ENCODE peak calls at places on chromosomes 13 and 19, in eight cellular contexts. One of them, this sample, is unnamed.

GRCh38 chr13:99303863-99304521 is 3.2 kb downstream of the GPR183 start:
- DNase-seq in activated T-helper 1 cell treated with anti-CD3 and anti-CD28 coated beads, Interleukin-2, amount 50 U/mL, for 16 hours: no peak
- DNase-seq in naive thymus-derived CD4-positive, alpha-beta T cell: no peak
- DNase-seq in amygdala: no peak
- DNase-seq in progenitor cell of endocrine pancreas: no peak
- DNase-seq in stimulated activated CD4-positive, alpha-beta T cell treated with anti-CD3 and anti-CD28 coated beads, Interleukin-4, amount 100 ng/mL, for 48 hours: no peak
- DNase-seq in stimulated activated CD8-positive, alpha-beta memory T cell treated with anti-CD3 and anti-CD28 coated beads, Interleukin-4, amount 100 ng/mL, for 1 hour: no peak
- DNase-seq in NCI-H1048: no peak
- DNase-seq in this sample: no peak

GRCh38 chr19:8363803-8364771 is at the start of gene ANGPTL4:
- DNase-seq in stimulated activated CD4-positive, alpha-beta T cell treated with anti-CD3 and anti-CD28 coated beads, Interleukin-4, amount 100 ng/mL, for 48 hours: peak; percentile 49
- DNase-seq in activated T-helper 1 cell treated with anti-CD3 and anti-CD28 coated beads, Interleukin-2, amount 50 U/mL, for 16 hours: peak; percentile 27
- DNase-seq in progenitor cell of endocrine pancreas: peak; percentile 23
- DNase-seq in naive thymus-derived CD4-positive, alpha-beta T cell: peak; percentile 15
- DNase-seq in NCI-H1048: no peak
- DNase-seq in amygdala: peak; percentile 36
- DNase-seq in stimulated activated CD8-positive, alpha-beta memory T cell treated with anti-CD3 and anti-CD28 coated beads, Interleukin-4, amount 100 ng/mL, for 1 hour: peak; percentile 9
- DNase-seq in this sample: peak; percentile 70

GRCh38 chr13:30114586-30115256 is 192.6 kb downstream of the KATNAL1 start:
- DNase-seq in activated T-helper 1 cell treated with anti-CD3 and anti-CD28 coated beads, Interleukin-2, amount 50 U/mL, for 16 hours: peak; percentile 86
- DNase-seq in naive thymus-derived CD4-positive, alpha-beta T cell: peak; percentile 94
- DNase-seq in amygdala: peak; percentile 81
- DNase-seq in NCI-H1048: peak; percentile 47
- DNase-seq in stimulated activated CD8-positive, alpha-beta memory T cell treated with anti-CD3 and anti-CD28 coated beads, Interleukin-4, amount 100 ng/mL, for 1 hour: peak; percentile 91
- DNase-seq in stimulated activated CD4-positive, alpha-beta T cell treated with anti-CD3 and anti-CD28 coated beads, Interleukin-4, amount 100 ng/mL, for 48 hours: peak; percentile 96
- DNase-seq in progenitor cell of endocrine pancreas: peak; percentile 94
- DNase-seq in this sample: peak; percentile 82

GRCh38 chr19:5907216-5907615 is 2.5 kb downstream of the VMAC start:
- DNase-seq in naive thymus-derived CD4-positive, alpha-beta T cell: no peak
- DNase-seq in NCI-H1048: no peak
- DNase-seq in stimulated activated CD8-positive, alpha-beta memory T cell treated with anti-CD3 and anti-CD28 coated beads, Interleukin-4, amount 100 ng/mL, for 1 hour: no peak
- DNase-seq in stimulated activated CD4-positive, alpha-beta T cell treated with anti-CD3 and anti-CD28 coated beads, Interleukin-4, amount 100 ng/mL, for 48 hours: no peak
- DNase-seq in activated T-helper 1 cell treated with anti-CD3 and anti-CD28 coated beads, Interleukin-2, amount 50 U/mL, for 16 hours: no peak
- DNase-seq in amygdala: no peak
- DNase-seq in progenitor cell of endocrine pancreas: no peak
- DNase-seq in this sample: no peak

GRCh38 chr19:49506575-49507105 is 5.8 kb upstream of the FCGRT start:
- DNase-seq in stimulated activated CD4-positive, alpha-beta T cell treated with anti-CD3 and anti-CD28 coated beads, Interleukin-4, amount 100 ng/mL, for 48 hours: peak; percentile 72
- DNase-seq in activated T-helper 1 cell treated with anti-CD3 and anti-CD28 coated beads, Interleukin-2, amount 50 U/mL, for 16 hours: peak; percentile 65
- DNase-seq in amygdala: no peak
- DNase-seq in stimulated activated CD8-positive, alpha-beta memory T cell treated with anti-CD3 and anti-CD28 coated beads, Interleukin-4, amount 100 ng/mL, for 1 hour: peak; percentile 61
- DNase-seq in progenitor cell of endocrine pancreas: no peak
- DNase-seq in NCI-H1048: peak; percentile 62
- DNase-seq in naive thymus-derived CD4-positive, alpha-beta T cell: peak; percentile 91
- DNase-seq in this sample: peak; percentile 67

GRCh38 chr13:112106467-112107141 is 39.7 kb downstream of the SOX1 start:
- DNase-seq in stimulated activated CD8-positive, alpha-beta memory T cell treated with anti-CD3 and anti-CD28 coated beads, Interleukin-4, amount 100 ng/mL, for 1 hour: no peak
- DNase-seq in progenitor cell of endocrine pancreas: no peak
- DNase-seq in stimulated activated CD4-positive, alpha-beta T cell treated with anti-CD3 and anti-CD28 coated beads, Interleukin-4, amount 100 ng/mL, for 48 hours: no peak
- DNase-seq in activated T-helper 1 cell treated with anti-CD3 and anti-CD28 coated beads, Interleukin-2, amount 50 U/mL, for 16 hours: no peak
- DNase-seq in NCI-H1048: peak; percentile 2
- DNase-seq in amygdala: peak; percentile 62
- DNase-seq in naive thymus-derived CD4-positive, alpha-beta T cell: no peak
- DNase-seq in this sample: no peak

GRCh38 chr13:84446972-84447700 is 564.9 kb upstream of the SLITRK1 start:
- DNase-seq in NCI-H1048: no peak
- DNase-seq in stimulated activated CD4-positive, alpha-beta T cell treated with anti-CD3 and anti-CD28 coated beads, Interleukin-4, amount 100 ng/mL, for 48 hours: no peak
- DNase-seq in naive thymus-derived CD4-positive, alpha-beta T cell: no peak
- DNase-seq in amygdala: no peak
- DNase-seq in stimulated activated CD8-positive, alpha-beta memory T cell treated with anti-CD3 and anti-CD28 coated beads, Interleukin-4, amount 100 ng/mL, for 1 hour: no peak
- DNase-seq in activated T-helper 1 cell treated with anti-CD3 and anti-CD28 coated beads, Interleukin-2, amount 50 U/mL, for 16 hours: no peak
- DNase-seq in progenitor cell of endocrine pancreas: no peak
- DNase-seq in this sample: peak; percentile 14

GRCh38 chr19:10235003-10235402 is 3.9 kb upstream of the S1PR2 start:
- DNase-seq in stimulated activated CD8-positive, alpha-beta memory T cell treated with anti-CD3 and anti-CD28 coated beads, Interleukin-4, amount 100 ng/mL, for 1 hour: no peak
- DNase-seq in stimulated activated CD4-positive, alpha-beta T cell treated with anti-CD3 and anti-CD28 coated beads, Interleukin-4, amount 100 ng/mL, for 48 hours: no peak
- DNase-seq in naive thymus-derived CD4-positive, alpha-beta T cell: no peak
- DNase-seq in activated T-helper 1 cell treated with anti-CD3 and anti-CD28 coated beads, Interleukin-2, amount 50 U/mL, for 16 hours: no peak
- DNase-seq in amygdala: no peak
- DNase-seq in NCI-H1048: no peak
- DNase-seq in progenitor cell of endocrine pancreas: no peak
- DNase-seq in this sample: no peak

GRCh38 chr19:19185853-19186728 is 5.9 kb downstream of the BORCS8 start:
- DNase-seq in naive thymus-derived CD4-positive, alpha-beta T cell: peak; percentile 70
- DNase-seq in progenitor cell of endocrine pancreas: peak; percentile 31
- DNase-seq in amygdala: no peak
- DNase-seq in stimulated activated CD4-positive, alpha-beta T cell treated with anti-CD3 and anti-CD28 coated beads, Interleukin-4, amount 100 ng/mL, for 48 hours: peak; percentile 42
- DNase-seq in stimulated activated CD8-positive, alpha-beta memory T cell treated with anti-CD3 and anti-CD28 coated beads, Interleukin-4, amount 100 ng/mL, for 1 hour: peak; percentile 41
- DNase-seq in NCI-H1048: no peak
- DNase-seq in activated T-helper 1 cell treated with anti-CD3 and anti-CD28 coated beads, Interleukin-2, amount 50 U/mL, for 16 hours: peak; percentile 38
- DNase-seq in this sample: peak; percentile 55

GRCh38 chr13:44431150-44431549 is 57.5 kb downstream of the SERP2 start:
- DNase-seq in activated T-helper 1 cell treated with anti-CD3 and anti-CD28 coated beads, Interleukin-2, amount 50 U/mL, for 16 hours: no peak
- DNase-seq in stimulated activated CD4-positive, alpha-beta T cell treated with anti-CD3 and anti-CD28 coated beads, Interleukin-4, amount 100 ng/mL, for 48 hours: no peak
- DNase-seq in amygdala: no peak
- DNase-seq in naive thymus-derived CD4-positive, alpha-beta T cell: no peak
- DNase-seq in progenitor cell of endocrine pancreas: peak; percentile 42
- DNase-seq in NCI-H1048: no peak
- DNase-seq in stimulated activated CD8-positive, alpha-beta memory T cell treated with anti-CD3 and anti-CD28 coated beads, Interleukin-4, amount 100 ng/mL, for 1 hour: no peak
- DNase-seq in this sample: no peak

GRCh38 chr13:51518847-51519246 is 65.4 kb upstream of the WDFY2 start:
- DNase-seq in progenitor cell of endocrine pancreas: no peak
- DNase-seq in amygdala: no peak
- DNase-seq in naive thymus-derived CD4-positive, alpha-beta T cell: no peak
- DNase-seq in stimulated activated CD8-positive, alpha-beta memory T cell treated with anti-CD3 and anti-CD28 coated beads, Interleukin-4, amount 100 ng/mL, for 1 hour: no peak
- DNase-seq in NCI-H1048: no peak
- DNase-seq in activated T-helper 1 cell treated with anti-CD3 and anti-CD28 coated beads, Interleukin-2, amount 50 U/mL, for 16 hours: no peak
- DNase-seq in stimulated activated CD4-positive, alpha-beta T cell treated with anti-CD3 and anti-CD28 coated beads, Interleukin-4, amount 100 ng/mL, for 48 hours: peak; percentile 21
- DNase-seq in this sample: peak; percentile 81

GRCh38 chr13:33636955-33637670 is 180.8 kb upstream of the RFC3 start:
- DNase-seq in stimulated activated CD4-positive, alpha-beta T cell treated with anti-CD3 and anti-CD28 coated beads, Interleukin-4, amount 100 ng/mL, for 48 hours: no peak
- DNase-seq in amygdala: no peak
- DNase-seq in naive thymus-derived CD4-positive, alpha-beta T cell: no peak
- DNase-seq in stimulated activated CD8-positive, alpha-beta memory T cell treated with anti-CD3 and anti-CD28 coated beads, Interleukin-4, amount 100 ng/mL, for 1 hour: no peak
- DNase-seq in activated T-helper 1 cell treated with anti-CD3 and anti-CD28 coated beads, Interleukin-2, amount 50 U/mL, for 16 hours: no peak
- DNase-seq in progenitor cell of endocrine pancreas: no peak
- DNase-seq in NCI-H1048: no peak
- DNase-seq in this sample: peak; percentile 36

GRCh38 chr19:51026554-51026831 is at the start of gene KLK11:
- DNase-seq in amygdala: no peak
- DNase-seq in stimulated activated CD4-positive, alpha-beta T cell treated with anti-CD3 and anti-CD28 coated beads, Interleukin-4, amount 100 ng/mL, for 48 hours: no peak
- DNase-seq in stimulated activated CD8-positive, alpha-beta memory T cell treated with anti-CD3 and anti-CD28 coated beads, Interleukin-4, amount 100 ng/mL, for 1 hour: no peak
- DNase-seq in activated T-helper 1 cell treated with anti-CD3 and anti-CD28 coated beads, Interleukin-2, amount 50 U/mL, for 16 hours: no peak
- DNase-seq in naive thymus-derived CD4-positive, alpha-beta T cell: no peak
- DNase-seq in progenitor cell of endocrine pancreas: no peak
- DNase-seq in NCI-H1048: no peak
- DNase-seq in this sample: no peak

GRCh38 chr13:88042489-88042888 is 371.3 kb downstream of the SLITRK5 start:
- DNase-seq in progenitor cell of endocrine pancreas: no peak
- DNase-seq in NCI-H1048: no peak
- DNase-seq in stimulated activated CD4-positive, alpha-beta T cell treated with anti-CD3 and anti-CD28 coated beads, Interleukin-4, amount 100 ng/mL, for 48 hours: no peak
- DNase-seq in stimulated activated CD8-positive, alpha-beta memory T cell treated with anti-CD3 and anti-CD28 coated beads, Interleukin-4, amount 100 ng/mL, for 1 hour: no peak
- DNase-seq in naive thymus-derived CD4-positive, alpha-beta T cell: no peak
- DNase-seq in activated T-helper 1 cell treated with anti-CD3 and anti-CD28 coated beads, Interleukin-2, amount 50 U/mL, for 16 hours: no peak
- DNase-seq in amygdala: no peak
- DNase-seq in this sample: peak; percentile 2

GRCh38 chr19:31289976-31290375 is 59.3 kb downstream of the TSHZ3 start:
- DNase-seq in amygdala: no peak
- DNase-seq in stimulated activated CD4-positive, alpha-beta T cell treated with anti-CD3 and anti-CD28 coated beads, Interleukin-4, amount 100 ng/mL, for 48 hours: no peak
- DNase-seq in naive thymus-derived CD4-positive, alpha-beta T cell: no peak
- DNase-seq in NCI-H1048: no peak
- DNase-seq in stimulated activated CD8-positive, alpha-beta memory T cell treated with anti-CD3 and anti-CD28 coated beads, Interleukin-4, amount 100 ng/mL, for 1 hour: no peak
- DNase-seq in progenitor cell of endocrine pancreas: no peak
- DNase-seq in activated T-helper 1 cell treated with anti-CD3 and anti-CD28 coated beads, Interleukin-2, amount 50 U/mL, for 16 hours: no peak
- DNase-seq in this sample: no peak

GRCh38 chr19:32404213-32404938 is 1.2 kb upstream of the DPY19L3 start:
- DNase-seq in progenitor cell of endocrine pancreas: no peak
- DNase-seq in stimulated activated CD4-positive, alpha-beta T cell treated with anti-CD3 and anti-CD28 coated beads, Interleukin-4, amount 100 ng/mL, for 48 hours: no peak
- DNase-seq in amygdala: no peak
- DNase-seq in NCI-H1048: no peak
- DNase-seq in activated T-helper 1 cell treated with anti-CD3 and anti-CD28 coated beads, Interleukin-2, amount 50 U/mL, for 16 hours: no peak
- DNase-seq in naive thymus-derived CD4-positive, alpha-beta T cell: no peak
- DNase-seq in stimulated activated CD8-positive, alpha-beta memory T cell treated with anti-CD3 and anti-CD28 coated beads, Interleukin-4, amount 100 ng/mL, for 1 hour: no peak
- DNase-seq in this sample: peak; percentile 3

GRCh38 chr13:93984876-93985275 is 494.6 kb downstream of the DCT start:
- DNase-seq in NCI-H1048: no peak
- DNase-seq in activated T-helper 1 cell treated with anti-CD3 and anti-CD28 coated beads, Interleukin-2, amount 50 U/mL, for 16 hours: no peak
- DNase-seq in naive thymus-derived CD4-positive, alpha-beta T cell: no peak
- DNase-seq in stimulated activated CD8-positive, alpha-beta memory T cell treated with anti-CD3 and anti-CD28 coated beads, Interleukin-4, amount 100 ng/mL, for 1 hour: no peak
- DNase-seq in stimulated activated CD4-positive, alpha-beta T cell treated with anti-CD3 and anti-CD28 coated beads, Interleukin-4, amount 100 ng/mL, for 48 hours: no peak
- DNase-seq in progenitor cell of endocrine pancreas: no peak
- DNase-seq in amygdala: no peak
- DNase-seq in this sample: no peak

GRCh38 chr19:49463960-49464740 is 9.9 kb upstream of the FLT3LG start:
- DNase-seq in stimulated activated CD8-positive, alpha-beta memory T cell treated with anti-CD3 and anti-CD28 coated beads, Interleukin-4, amount 100 ng/mL, for 1 hour: no peak
- DNase-seq in activated T-helper 1 cell treated with anti-CD3 and anti-CD28 coated beads, Interleukin-2, amount 50 U/mL, for 16 hours: no peak
- DNase-seq in amygdala: no peak
- DNase-seq in NCI-H1048: no peak
- DNase-seq in stimulated activated CD4-positive, alpha-beta T cell treated with anti-CD3 and anti-CD28 coated beads, Interleukin-4, amount 100 ng/mL, for 48 hours: no peak
- DNase-seq in progenitor cell of endocrine pancreas: no peak
- DNase-seq in naive thymus-derived CD4-positive, alpha-beta T cell: no peak
- DNase-seq in this sample: no peak

GRCh38 chr13:45086484-45086883 is 33.8 kb upstream of the GTF2F2 start:
- DNase-seq in naive thymus-derived CD4-positive, alpha-beta T cell: no peak
- DNase-seq in stimulated activated CD4-positive, alpha-beta T cell treated with anti-CD3 and anti-CD28 coated beads, Interleukin-4, amount 100 ng/mL, for 48 hours: no peak
- DNase-seq in stimulated activated CD8-positive, alpha-beta memory T cell treated with anti-CD3 and anti-CD28 coated beads, Interleukin-4, amount 100 ng/mL, for 1 hour: no peak
- DNase-seq in activated T-helper 1 cell treated with anti-CD3 and anti-CD28 coated beads, Interleukin-2, amount 50 U/mL, for 16 hours: no peak
- DNase-seq in NCI-H1048: no peak
- DNase-seq in amygdala: no peak
- DNase-seq in progenitor cell of endocrine pancreas: no peak
- DNase-seq in this sample: peak; percentile 94